ENCODE peak calls at places on chromosomes 6 and 20, in four cellular contexts. One of them, this sample, is unnamed.

GRCh38 chr6:15663057-15663638 is 320 bp upstream of the DTNBP1 start:
- DNase-seq in astrocyte of the spinal cord: peak; percentile 57
- DNase-seq in left ventricle myocardium inferior: no peak
- DNase-seq in cardiac fibroblast: peak; percentile 74
- DNase-seq in this sample: peak; percentile 91

GRCh38 chr20:35539756-35540212 is 2.1 kb upstream of the ERGIC3 start:
- DNase-seq in left ventricle myocardium inferior: no peak
- DNase-seq in astrocyte of the spinal cord: no peak
- DNase-seq in cardiac fibroblast: peak; percentile 15
- DNase-seq in this sample: peak; percentile 69

GRCh38 chr6:14730654-14731053 is 515.2 kb upstream of the JARID2 start:
- DNase-seq in left ventricle myocardium inferior: no peak
- DNase-seq in astrocyte of the spinal cord: no peak
- DNase-seq in cardiac fibroblast: peak; percentile 52
- DNase-seq in this sample: no peak

GRCh38 chr6:136550330-136551071 is at the start of gene MAP7:
- DNase-seq in cardiac fibroblast: peak; percentile 10
- DNase-seq in astrocyte of the spinal cord: no peak
- DNase-seq in left ventricle myocardium inferior: peak; percentile 51
- DNase-seq in this sample: peak; percentile 90

GRCh38 chr20:22490287-22491187 is 93.8 kb downstream of the FOXA2 start:
- DNase-seq in cardiac fibroblast: no peak
- DNase-seq in left ventricle myocardium inferior: no peak
- DNase-seq in astrocyte of the spinal cord: no peak
- DNase-seq in this sample: no peak

GRCh38 chr6:84280030-84280429 is 52.6 kb upstream of the CEP162 start:
- DNase-seq in left ventricle myocardium inferior: no peak
- DNase-seq in cardiac fibroblast: peak; percentile 11
- DNase-seq in astrocyte of the spinal cord: no peak
- DNase-seq in this sample: no peak

GRCh38 chr6:157985378-157986155 is 3.9 kb downstream of the SYNJ2 start:
- DNase-seq in left ventricle myocardium inferior: no peak
- DNase-seq in cardiac fibroblast: no peak
- DNase-seq in astrocyte of the spinal cord: no peak
- DNase-seq in this sample: no peak

GRCh38 chr6:50706575-50706974 is 6.8 kb upstream of the TFAP2D start:
- DNase-seq in cardiac fibroblast: no peak
- DNase-seq in left ventricle myocardium inferior: no peak
- DNase-seq in astrocyte of the spinal cord: no peak
- DNase-seq in this sample: no peak

GRCh38 chr20:62209850-62210495 is 10.1 kb downstream of the HRH3 start:
- DNase-seq in left ventricle myocardium inferior: no peak
- DNase-seq in astrocyte of the spinal cord: no peak
- DNase-seq in cardiac fibroblast: no peak
- DNase-seq in this sample: no peak

GRCh38 chr20:62211216-62211615 is 8.9 kb downstream of the HRH3 start:
- DNase-seq in astrocyte of the spinal cord: no peak
- DNase-seq in cardiac fibroblast: no peak
- DNase-seq in left ventricle myocardium inferior: no peak
- DNase-seq in this sample: no peak

GRCh38 chr20:62210496-62210855 is 9.6 kb downstream of the HRH3 start:
- DNase-seq in cardiac fibroblast: no peak
- DNase-seq in astrocyte of the spinal cord: no peak
- DNase-seq in left ventricle myocardium inferior: no peak
- DNase-seq in this sample: no peak

GRCh38 chr20:62208061-62208804 is 11.8 kb downstream of the HRH3 start:
- DNase-seq in astrocyte of the spinal cord: no peak
- DNase-seq in cardiac fibroblast: no peak
- DNase-seq in left ventricle myocardium inferior: no peak
- DNase-seq in this sample: no peak

GRCh38 chr20:62208805-62209755 is 11.0 kb downstream of the HRH3 start:
- DNase-seq in cardiac fibroblast: peak; percentile 12
- DNase-seq in left ventricle myocardium inferior: no peak
- DNase-seq in astrocyte of the spinal cord: no peak
- DNase-seq in this sample: no peak
- TF ChIP-seq CTCF in cardiac fibroblast: no peak
- TF ChIP-seq CTCF in left ventricle myocardium inferior: no peak
- TF ChIP-seq CTCF in astrocyte of the spinal cord: no peak
- TF ChIP-seq CTCF in this sample: no peak

DNA sequence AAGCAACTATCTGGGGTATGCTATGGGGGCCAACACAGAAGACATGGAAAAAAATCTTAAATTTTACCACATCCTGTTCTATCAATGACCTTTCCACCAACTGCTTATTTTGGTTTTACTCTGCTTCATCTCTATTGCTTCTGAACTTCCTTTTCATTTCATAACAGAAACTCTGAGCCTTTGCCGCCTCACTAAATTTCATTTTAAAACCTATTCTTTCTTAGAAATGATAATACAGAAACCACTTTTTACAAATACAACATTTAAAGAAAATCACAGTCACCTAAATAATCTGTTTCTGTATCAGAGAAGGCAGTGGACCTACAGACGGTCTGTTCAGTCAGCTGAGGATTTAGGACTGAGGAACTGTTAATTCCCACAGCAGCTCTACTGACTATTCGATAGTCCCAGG is 117.5 kb downstream of the KCNQ5 start:
- DNase-seq in astrocyte of the spinal cord: no peak
- DNase-seq in left ventricle myocardium inferior: no peak
- DNase-seq in cardiac fibroblast: no peak
- DNase-seq in this sample: peak; percentile 44
- TF ChIP-seq CTCF in astrocyte of the spinal cord: no peak
- TF ChIP-seq CTCF in left ventricle myocardium inferior: no peak
- TF ChIP-seq CTCF in cardiac fibroblast: no peak
- TF ChIP-seq CTCF in this sample: no peak

DNA sequence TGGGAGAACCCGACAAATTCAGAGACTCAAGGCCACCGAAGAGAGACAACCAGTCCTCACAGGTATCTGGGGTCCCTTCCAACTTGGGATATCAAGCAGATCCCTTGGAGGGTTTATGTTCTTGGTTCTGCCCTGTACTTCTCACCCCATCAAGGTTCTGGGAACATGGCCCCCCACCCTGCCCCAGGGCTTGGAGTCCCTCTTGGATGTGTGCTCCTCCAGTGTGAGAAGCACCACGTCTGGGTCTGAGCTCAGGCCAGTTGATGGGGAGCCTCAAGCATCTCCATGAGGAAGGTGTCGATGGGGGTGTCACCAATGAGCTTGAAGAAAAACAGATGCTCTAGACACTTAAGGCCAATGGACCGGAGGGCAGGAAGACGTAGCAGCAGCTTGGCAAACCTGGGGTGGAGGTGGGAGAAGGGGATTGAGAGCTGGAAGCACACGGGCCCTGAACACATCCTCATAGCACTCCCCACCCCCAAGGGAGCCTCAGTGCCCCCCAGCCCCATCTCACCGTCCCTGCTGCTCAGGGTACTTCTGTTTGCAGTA is 2.2 kb upstream of the COL11A2 start:
- DNase-seq in cardiac fibroblast: no peak
- DNase-seq in astrocyte of the spinal cord: no peak
- DNase-seq in left ventricle myocardium inferior: no peak
- DNase-seq in this sample: no peak
- TF ChIP-seq CTCF in cardiac fibroblast: no peak
- TF ChIP-seq CTCF in astrocyte of the spinal cord: no peak
- TF ChIP-seq CTCF in left ventricle myocardium inferior: no peak
- TF ChIP-seq CTCF in this sample: no peak

GRCh38 chr6:97060254-97060653 is 135.7 kb downstream of the KLHL32 start:
- DNase-seq in cardiac fibroblast: no peak
- DNase-seq in astrocyte of the spinal cord: no peak
- DNase-seq in left ventricle myocardium inferior: no peak
- DNase-seq in this sample: no peak
- TF ChIP-seq CTCF in cardiac fibroblast: no peak
- TF ChIP-seq CTCF in astrocyte of the spinal cord: no peak
- TF ChIP-seq CTCF in left ventricle myocardium inferior: no peak
- TF ChIP-seq CTCF in this sample: no peak

DNA sequence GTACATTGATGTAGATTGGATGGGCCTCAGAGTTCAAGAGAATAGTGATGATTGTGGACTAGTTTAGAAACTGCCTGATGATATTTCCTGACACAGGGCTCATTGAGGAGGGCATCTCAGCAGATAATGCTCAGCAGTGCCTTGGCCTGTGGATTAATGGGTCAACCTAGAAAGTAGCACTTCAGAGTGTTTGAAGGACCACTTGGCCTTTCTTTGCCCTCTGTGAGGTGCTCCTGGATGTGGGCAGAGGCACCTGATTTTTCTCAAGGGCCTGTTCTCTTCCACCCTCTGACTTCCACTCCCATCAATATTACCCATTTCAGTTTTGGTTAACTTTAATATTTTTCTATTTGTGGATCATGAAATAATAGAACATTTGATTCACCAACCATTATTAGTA is 270.6 kb upstream of the BMP2 start:
- DNase-seq in astrocyte of the spinal cord: no peak
- DNase-seq in cardiac fibroblast: no peak
- DNase-seq in left ventricle myocardium inferior: no peak
- DNase-seq in this sample: no peak
- TF ChIP-seq CTCF in astrocyte of the spinal cord: no peak
- TF ChIP-seq CTCF in cardiac fibroblast: no peak
- TF ChIP-seq CTCF in left ventricle myocardium inferior: no peak
- TF ChIP-seq CTCF in this sample: no peak

GRCh38 chr6:43495409-43495941 is 14.7 kb downstream of the LRRC73 start:
- DNase-seq in left ventricle myocardium inferior: no peak
- DNase-seq in cardiac fibroblast: no peak
- DNase-seq in astrocyte of the spinal cord: no peak
- DNase-seq in this sample: no peak
- TF ChIP-seq CTCF in left ventricle myocardium inferior: peak; percentile 39
- TF ChIP-seq CTCF in cardiac fibroblast: peak; percentile 16
- TF ChIP-seq CTCF in astrocyte of the spinal cord: peak; percentile 30
- TF ChIP-seq CTCF in this sample: no peak

GRCh38 chr6:168134399-168135201 is 55.6 kb upstream of the FRMD1 start:
- DNase-seq in astrocyte of the spinal cord: no peak
- DNase-seq in left ventricle myocardium inferior: no peak
- DNase-seq in cardiac fibroblast: no peak
- DNase-seq in this sample: no peak

GRCh38 chr6:168133707-168134398 is 54.8 kb upstream of the FRMD1 start:
- DNase-seq in astrocyte of the spinal cord: no peak
- DNase-seq in left ventricle myocardium inferior: no peak
- DNase-seq in cardiac fibroblast: no peak
- DNase-seq in this sample: no peak

GRCh38 chr6:168131464-168132415 is 52.7 kb upstream of the FRMD1 start:
- DNase-seq in left ventricle myocardium inferior: no peak
- DNase-seq in cardiac fibroblast: no peak
- DNase-seq in astrocyte of the spinal cord: no peak
- DNase-seq in this sample: no peak

GRCh38 chr6:168132531-168133184 is 53.6 kb upstream of the FRMD1 start:
- DNase-seq in cardiac fibroblast: peak; percentile 64
- DNase-seq in astrocyte of the spinal cord: peak; percentile 63
- DNase-seq in left ventricle myocardium inferior: peak; percentile 69
- DNase-seq in this sample: no peak

DNA sequence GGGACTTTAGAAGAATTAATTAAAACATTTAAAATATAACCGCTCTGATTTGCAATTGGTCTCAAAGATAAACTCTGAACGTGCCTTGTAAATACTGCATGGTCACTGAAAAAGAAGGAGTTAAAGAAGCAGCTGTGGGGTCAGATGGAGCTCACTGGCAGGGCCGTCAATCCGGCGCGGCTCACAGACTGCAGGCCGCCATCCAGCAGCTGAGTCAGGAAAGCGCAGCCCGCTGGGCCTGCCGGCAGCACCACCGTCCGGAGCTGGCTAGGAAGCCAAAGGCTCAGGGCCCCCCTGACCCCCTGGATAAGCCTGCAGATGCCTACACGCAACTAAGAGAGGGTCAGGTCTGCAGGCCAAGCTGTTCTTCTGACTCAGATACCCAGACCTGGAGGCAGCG is 54.2 kb upstream of the FRMD1 start:
- DNase-seq in left ventricle myocardium inferior: peak; percentile 52
- DNase-seq in cardiac fibroblast: peak; percentile 55
- DNase-seq in astrocyte of the spinal cord: peak; percentile 54
- DNase-seq in this sample: no peak
- TF ChIP-seq CTCF in left ventricle myocardium inferior: no peak
- TF ChIP-seq CTCF in cardiac fibroblast: no peak
- TF ChIP-seq CTCF in astrocyte of the spinal cord: no peak
- TF ChIP-seq CTCF in this sample: no peak

DNA sequence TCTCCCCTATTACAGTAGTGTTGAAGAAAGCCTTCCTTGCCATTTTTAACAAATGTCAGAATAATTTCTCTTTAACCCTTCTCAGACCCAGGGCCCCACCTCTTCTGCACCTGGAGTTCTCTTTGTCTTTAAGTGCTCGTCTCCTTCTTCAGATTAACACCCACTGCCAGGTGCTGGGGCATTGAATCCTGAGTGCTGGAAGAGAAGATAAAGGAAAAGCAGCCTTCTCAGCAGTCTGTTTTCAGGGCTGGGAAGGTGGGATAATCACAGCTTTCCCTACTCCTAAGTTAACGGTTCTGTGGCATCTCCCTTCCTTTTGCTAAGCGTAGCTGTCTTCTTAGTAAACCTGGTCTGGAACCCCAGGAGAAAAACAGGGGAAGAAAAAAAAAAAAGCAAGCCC is 114.5 kb upstream of the TAB2 start:
- DNase-seq in astrocyte of the spinal cord: no peak
- DNase-seq in left ventricle myocardium inferior: no peak
- DNase-seq in cardiac fibroblast: no peak
- DNase-seq in this sample: no peak
- TF ChIP-seq CTCF in astrocyte of the spinal cord: no peak
- TF ChIP-seq CTCF in left ventricle myocardium inferior: no peak
- TF ChIP-seq CTCF in cardiac fibroblast: no peak
- TF ChIP-seq CTCF in this sample: no peak